ENCODE peak calls at places on chromosome 18, in five cellular contexts. I is nephron progenitor cell, O is GM03348, E is ACHN, U is mesendoderm. Z is an unnamed sample.

GRCh38 chr18:62529597-62529996 is 6.8 kb downstream of the ZCCHC2 start:
- DNase-seq in I (no peak), E (no peak), U (no peak), O (no peak), Z (no peak)

GRCh38 chr18:59249186-59249774 is 24.0 kb downstream of the RAX start:
- DNase-seq in I (peak), O (peak), U (peak), E (peak), Z (peak)

GRCh38 chr18:73688851-73689659 is 458.6 kb downstream of the FBXO15 start:
- DNase-seq in O (peak), E (no peak), I (peak), U (peak), Z (peak)

GRCh38 chr18:78168526-78168925 is 811.1 kb upstream of the SALL3 start:
- DNase-seq in E (no peak), O (no peak), U (no peak), I (no peak), Z (no peak)

GRCh38 chr18:3262234-3263171 is 570 bp downstream of the MYL12B start:
- DNase-seq in O (no peak), I (no peak), E (peak), U (peak), Z (no peak)

GRCh38 chr18:6600667-6601066 is 128.8 kb upstream of the ARHGAP28 start:
- DNase-seq in O (no peak), I (no peak), U (no peak), E (no peak), Z (no peak)

GRCh38 chr18:62450546-62451395 is 72.1 kb upstream of the ZCCHC2 start:
- DNase-seq in O (peak), U (peak), I (no peak), E (peak), Z (peak)

GRCh38 chr18:49647496-49648168 is 85.8 kb downstream of the LIPG start:
- DNase-seq in I (no peak), U (no peak), E (no peak), O (peak), Z (no peak)

GRCh38 chr18:12422936-12423335 is 15.2 kb downstream of the PRELID3A start:
- DNase-seq in O (no peak), U (peak), I (no peak), E (peak), Z (no peak)

Z was measured in cardiac muscle cell.